ENCODE peak calls at places on chromosomes 11 and 22, in nine cellular contexts. One of them, this sample, is unnamed.

GRCh38 chr22:44119669-44120313 is 60.9 kb upstream of the PARVG start:
- DNase-seq in ovary: peak; percentile 17
- DNase-seq in mammary epithelial cell: no peak
- DNase-seq in cardiac muscle cell: no peak
- DNase-seq in osteoblast: no peak
- DNase-seq in AG04450: no peak
- DNase-seq in heart right ventricle: no peak
- DNase-seq in foreskin keratinocyte: no peak
- DNase-seq in thoracic aorta: no peak
- DNase-seq in this sample: no peak

GRCh38 chr11:369336-370018 is at the start of gene B4GALNT4:
- DNase-seq in ovary: peak; percentile 74
- DNase-seq in mammary epithelial cell: no peak
- DNase-seq in cardiac muscle cell: peak; percentile 80
- DNase-seq in osteoblast: peak; percentile 96
- DNase-seq in AG04450: no peak
- DNase-seq in heart right ventricle: no peak
- DNase-seq in foreskin keratinocyte: no peak
- DNase-seq in thoracic aorta: no peak
- DNase-seq in this sample: no peak

GRCh38 chr22:50610041-50610451 is 9.5 kb downstream of the MAPK8IP2 start:
- DNase-seq in ovary: no peak
- DNase-seq in mammary epithelial cell: no peak
- DNase-seq in cardiac muscle cell: no peak
- DNase-seq in osteoblast: peak; percentile 65
- DNase-seq in AG04450: no peak
- DNase-seq in heart right ventricle: no peak
- DNase-seq in foreskin keratinocyte: no peak
- DNase-seq in thoracic aorta: no peak
- DNase-seq in this sample: no peak

GRCh38 chr11:120432056-120433018 is 79.2 kb upstream of the GRIK4 start:
- DNase-seq in ovary: no peak
- DNase-seq in mammary epithelial cell: peak; percentile 97
- DNase-seq in cardiac muscle cell: no peak
- DNase-seq in osteoblast: peak; percentile 39
- DNase-seq in AG04450: peak; percentile 95
- DNase-seq in heart right ventricle: peak; percentile 64
- DNase-seq in foreskin keratinocyte: peak; percentile 97
- DNase-seq in thoracic aorta: peak; percentile 51
- DNase-seq in this sample: peak; percentile 98

GRCh38 chr11:86444981-86445380 is 70.3 kb downstream of the CCDC81 start:
- DNase-seq in ovary: no peak
- DNase-seq in mammary epithelial cell: no peak
- DNase-seq in cardiac muscle cell: no peak
- DNase-seq in osteoblast: no peak
- DNase-seq in AG04450: no peak
- DNase-seq in heart right ventricle: no peak
- DNase-seq in foreskin keratinocyte: no peak
- DNase-seq in thoracic aorta: no peak
- DNase-seq in this sample: no peak

GRCh38 chr22:32478994-32479393 is 4.4 kb downstream of the FBXO7 start:
- DNase-seq in ovary: no peak
- DNase-seq in mammary epithelial cell: no peak
- DNase-seq in cardiac muscle cell: no peak
- DNase-seq in osteoblast: peak; percentile 62
- DNase-seq in AG04450: no peak
- DNase-seq in heart right ventricle: no peak
- DNase-seq in foreskin keratinocyte: peak; percentile 22
- DNase-seq in thoracic aorta: no peak
- DNase-seq in this sample: no peak

GRCh38 chr11:78000193-78000592 is 5.7 kb upstream of the INTS4 start:
- DNase-seq in ovary: no peak
- DNase-seq in mammary epithelial cell: peak; percentile 48
- DNase-seq in cardiac muscle cell: peak; percentile 85
- DNase-seq in osteoblast: peak; percentile 54
- DNase-seq in AG04450: peak; percentile 53
- DNase-seq in heart right ventricle: peak; percentile 25
- DNase-seq in foreskin keratinocyte: peak; percentile 51
- DNase-seq in thoracic aorta: no peak
- DNase-seq in this sample: peak; percentile 28

GRCh38 chr22:50529416-50530279 is at the start of gene TYMP:
- DNase-seq in ovary: no peak
- DNase-seq in mammary epithelial cell: no peak
- DNase-seq in cardiac muscle cell: no peak
- DNase-seq in osteoblast: peak; percentile 97
- DNase-seq in AG04450: no peak
- DNase-seq in heart right ventricle: peak; percentile 66
- DNase-seq in foreskin keratinocyte: no peak
- DNase-seq in thoracic aorta: no peak
- DNase-seq in this sample: no peak

GRCh38 chr22:19429950-19430889 is 1.3 kb downstream of the HIRA start:
- DNase-seq in ovary: no peak
- DNase-seq in mammary epithelial cell: peak; percentile 46
- DNase-seq in cardiac muscle cell: peak; percentile 29
- DNase-seq in osteoblast: peak; percentile 86
- DNase-seq in AG04450: no peak
- DNase-seq in heart right ventricle: peak; percentile 28
- DNase-seq in foreskin keratinocyte: no peak
- DNase-seq in thoracic aorta: no peak
- DNase-seq in this sample: no peak

GRCh38 chr22:20995329-20996030 is 6.4 kb downstream of the THAP7 start:
- DNase-seq in ovary: no peak
- DNase-seq in mammary epithelial cell: no peak
- DNase-seq in cardiac muscle cell: no peak
- DNase-seq in osteoblast: peak; percentile 67
- DNase-seq in AG04450: no peak
- DNase-seq in heart right ventricle: no peak
- DNase-seq in foreskin keratinocyte: no peak
- DNase-seq in thoracic aorta: no peak
- DNase-seq in this sample: no peak

GRCh38 chr22:30969532-30970355 is 679 bp downstream of the TUG1 start:
- DNase-seq in ovary: no peak
- DNase-seq in mammary epithelial cell: peak; percentile 39
- DNase-seq in cardiac muscle cell: no peak
- DNase-seq in osteoblast: peak; percentile 94
- DNase-seq in AG04450: no peak
- DNase-seq in heart right ventricle: peak; percentile 29
- DNase-seq in foreskin keratinocyte: peak; percentile 32
- DNase-seq in thoracic aorta: no peak
- DNase-seq in this sample: no peak

GRCh38 chr11:7376386-7376785 is 108.9 kb upstream of the OLFML1 start:
- DNase-seq in ovary: no peak
- DNase-seq in mammary epithelial cell: no peak
- DNase-seq in cardiac muscle cell: no peak
- DNase-seq in osteoblast: no peak
- DNase-seq in AG04450: no peak
- DNase-seq in heart right ventricle: no peak
- DNase-seq in foreskin keratinocyte: no peak
- DNase-seq in thoracic aorta: no peak
- DNase-seq in this sample: no peak

GRCh38 chr22:16828876-16829275 is 3.7 kb upstream of the XKR3 start:
- DNase-seq in ovary: no peak
- DNase-seq in mammary epithelial cell: no peak
- DNase-seq in cardiac muscle cell: no peak
- DNase-seq in osteoblast: no peak
- DNase-seq in AG04450: no peak
- DNase-seq in heart right ventricle: no peak
- DNase-seq in foreskin keratinocyte: no peak
- DNase-seq in thoracic aorta: no peak
- DNase-seq in this sample: no peak

GRCh38 chr11:85086511-85087284 is 540.4 kb downstream of the DLG2 start:
- DNase-seq in ovary: no peak
- DNase-seq in mammary epithelial cell: peak; percentile 62
- DNase-seq in cardiac muscle cell: no peak
- DNase-seq in osteoblast: peak; percentile 61
- DNase-seq in AG04450: peak; percentile 4
- DNase-seq in heart right ventricle: no peak
- DNase-seq in foreskin keratinocyte: peak; percentile 86
- DNase-seq in thoracic aorta: no peak
- DNase-seq in this sample: no peak

GRCh38 chr11:96864998-96865397 is 475.2 kb downstream of the JRKL start:
- DNase-seq in ovary: no peak
- DNase-seq in mammary epithelial cell: no peak
- DNase-seq in cardiac muscle cell: no peak
- DNase-seq in osteoblast: no peak
- DNase-seq in AG04450: no peak
- DNase-seq in heart right ventricle: no peak
- DNase-seq in foreskin keratinocyte: no peak
- DNase-seq in thoracic aorta: no peak
- DNase-seq in this sample: no peak

GRCh38 chr11:71425851-71426250 is 22.3 kb downstream of the DHCR7 start:
- DNase-seq in ovary: no peak
- DNase-seq in mammary epithelial cell: peak; percentile 85
- DNase-seq in cardiac muscle cell: no peak
- DNase-seq in osteoblast: no peak
- DNase-seq in AG04450: no peak
- DNase-seq in heart right ventricle: no peak
- DNase-seq in foreskin keratinocyte: peak; percentile 88
- DNase-seq in thoracic aorta: no peak
- DNase-seq in this sample: peak; percentile 37

DNA sequence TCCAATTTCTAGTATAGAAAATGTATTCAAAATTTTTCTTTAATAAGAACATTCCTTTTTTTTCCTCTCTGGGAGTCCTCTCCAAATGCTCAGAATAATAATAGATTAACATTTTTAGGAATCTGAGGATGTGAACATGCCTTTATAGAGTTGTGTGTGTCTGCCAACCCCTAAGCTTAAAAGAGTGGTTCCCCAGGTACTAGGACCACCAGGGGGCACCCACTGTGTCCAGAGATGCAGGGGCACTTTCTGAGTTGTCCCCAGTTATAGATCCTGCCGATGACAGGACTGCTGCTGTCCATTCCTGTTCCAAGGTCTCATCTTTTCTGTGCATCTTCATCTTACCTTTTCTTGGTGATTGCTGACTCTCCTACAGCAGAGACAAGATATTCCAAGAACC is 27.0 kb upstream of the MICAL2 start:
- DNase-seq in ovary: no peak
- DNase-seq in mammary epithelial cell: no peak
- DNase-seq in cardiac muscle cell: no peak
- DNase-seq in osteoblast: no peak
- DNase-seq in AG04450: no peak
- DNase-seq in heart right ventricle: no peak
- DNase-seq in foreskin keratinocyte: no peak
- DNase-seq in thoracic aorta: no peak
- DNase-seq in this sample: no peak
- TF ChIP-seq CTCF in ovary: no peak
- TF ChIP-seq CTCF in mammary epithelial cell: no peak
- TF ChIP-seq CTCF in cardiac muscle cell: peak; percentile 4
- TF ChIP-seq CTCF in osteoblast: peak; percentile 20
- TF ChIP-seq CTCF in AG04450: peak; percentile 37
- TF ChIP-seq CTCF in heart right ventricle: no peak
- TF ChIP-seq CTCF in foreskin keratinocyte: peak; percentile 29
- TF ChIP-seq CTCF in thoracic aorta: no peak
- TF ChIP-seq CTCF in this sample: peak; percentile 16

GRCh38 chr11:61675826-61676225 is 4.4 kb upstream of the DAGLA start:
- DNase-seq in ovary: no peak
- DNase-seq in mammary epithelial cell: no peak
- DNase-seq in cardiac muscle cell: no peak
- DNase-seq in osteoblast: no peak
- DNase-seq in AG04450: no peak
- DNase-seq in heart right ventricle: no peak
- DNase-seq in foreskin keratinocyte: no peak
- DNase-seq in thoracic aorta: no peak
- DNase-seq in this sample: no peak
- H3K27me3 ChIP-seq in ovary: no peaks in the 10 kb centered on the region
- H3K27me3 ChIP-seq in mammary epithelial cell: peaks cover 6% of the 10 kb centered on the region
- H3K27me3 ChIP-seq in cardiac muscle cell: peaks cover 2% of the 10 kb centered on the region
- H3K27me3 ChIP-seq in osteoblast: peaks cover 36% of the 10 kb centered on the region
- H3K27me3 ChIP-seq in AG04450: peaks cover 45% of the 10 kb centered on the region
- H3K27me3 ChIP-seq in heart right ventricle: no peaks in the 10 kb centered on the region
- H3K27me3 ChIP-seq in foreskin keratinocyte: peaks cover 73% of the 10 kb centered on the region
- H3K27me3 ChIP-seq in thoracic aorta: no peaks in the 10 kb centered on the region
- H3K27me3 ChIP-seq in this sample: peaks cover 34% of the 10 kb centered on the region

DNA sequence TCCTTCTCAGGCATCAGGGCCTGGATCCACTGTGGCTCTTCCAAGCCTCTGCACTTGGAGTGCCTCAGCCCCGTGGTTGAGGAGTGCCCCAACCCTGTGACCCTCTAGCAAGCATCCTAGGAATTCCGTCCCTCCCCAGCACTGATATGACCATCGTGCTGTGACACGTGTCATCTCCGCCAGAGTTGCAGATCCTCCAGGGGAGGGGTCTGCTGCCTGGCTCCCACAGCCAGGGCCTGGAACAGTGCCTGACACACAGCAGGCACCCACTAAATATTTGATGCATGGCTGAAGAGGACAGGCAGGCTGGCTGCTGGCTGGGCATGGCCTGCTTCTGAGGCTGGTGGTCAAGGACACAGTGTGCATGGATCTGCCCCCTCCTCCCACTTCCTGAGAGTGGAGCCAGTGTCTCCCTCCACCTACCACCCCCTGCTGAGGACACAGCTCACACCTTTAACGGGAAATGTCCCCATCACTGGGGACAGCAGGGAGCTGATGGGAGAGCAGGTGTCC is 1.7 kb upstream of the CD81 start:
- DNase-seq in ovary: no peak
- DNase-seq in mammary epithelial cell: no peak
- DNase-seq in cardiac muscle cell: peak; percentile 72
- DNase-seq in osteoblast: peak; percentile 68
- DNase-seq in AG04450: no peak
- DNase-seq in heart right ventricle: peak; percentile 65
- DNase-seq in foreskin keratinocyte: no peak
- DNase-seq in thoracic aorta: no peak
- DNase-seq in this sample: no peak
- TF ChIP-seq CTCF in ovary: no peak
- TF ChIP-seq CTCF in mammary epithelial cell: no peak
- TF ChIP-seq CTCF in cardiac muscle cell: no peak
- TF ChIP-seq CTCF in osteoblast: no peak
- TF ChIP-seq CTCF in AG04450: no peak
- TF ChIP-seq CTCF in heart right ventricle: no peak
- TF ChIP-seq CTCF in foreskin keratinocyte: no peak
- TF ChIP-seq CTCF in thoracic aorta: no peak
- TF ChIP-seq CTCF in this sample: no peak

GRCh38 chr11:37177721-37178120 is 579.7 kb upstream of the RAG2 start:
- DNase-seq in ovary: no peak
- DNase-seq in mammary epithelial cell: no peak
- DNase-seq in cardiac muscle cell: no peak
- DNase-seq in osteoblast: no peak
- DNase-seq in AG04450: no peak
- DNase-seq in heart right ventricle: no peak
- DNase-seq in foreskin keratinocyte: peak; percentile 3
- DNase-seq in thoracic aorta: no peak
- DNase-seq in this sample: no peak

GRCh38 chr11:37184371-37184770 is 586.3 kb upstream of the RAG2 start:
- DNase-seq in ovary: no peak
- DNase-seq in mammary epithelial cell: no peak
- DNase-seq in cardiac muscle cell: no peak
- DNase-seq in osteoblast: no peak
- DNase-seq in AG04450: no peak
- DNase-seq in heart right ventricle: no peak
- DNase-seq in foreskin keratinocyte: no peak
- DNase-seq in thoracic aorta: no peak
- DNase-seq in this sample: no peak

DNA sequence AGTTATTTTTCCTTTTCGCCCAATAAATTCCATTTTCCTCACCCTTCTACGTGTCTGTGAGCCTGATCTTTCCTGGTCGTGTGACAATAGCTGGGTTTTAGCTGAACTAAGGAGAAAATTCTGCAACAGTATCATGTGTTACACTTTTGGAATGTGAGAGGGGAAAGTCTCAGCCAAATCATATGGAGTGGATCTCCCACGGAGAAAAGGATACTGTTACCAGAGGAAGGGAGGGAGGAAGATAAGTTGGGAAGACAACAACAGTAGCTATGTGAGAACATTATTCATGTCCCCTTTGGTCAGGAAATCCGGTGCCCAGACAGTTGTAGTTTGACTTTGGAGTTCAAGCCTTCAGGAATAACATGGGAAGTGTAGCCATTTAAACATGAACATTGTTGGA is 584.0 kb upstream of the RAG2 start:
- DNase-seq in ovary: no peak
- DNase-seq in mammary epithelial cell: no peak
- DNase-seq in cardiac muscle cell: no peak
- DNase-seq in osteoblast: no peak
- DNase-seq in AG04450: no peak
- DNase-seq in heart right ventricle: no peak
- DNase-seq in foreskin keratinocyte: no peak
- DNase-seq in thoracic aorta: no peak
- DNase-seq in this sample: no peak
- H3K27me3 ChIP-seq in ovary: no peaks in the 10 kb centered on the region
- H3K27me3 ChIP-seq in mammary epithelial cell: peaks cover 2% of the 10 kb centered on the region
- H3K27me3 ChIP-seq in cardiac muscle cell: no peaks in the 10 kb centered on the region
- H3K27me3 ChIP-seq in osteoblast: no peaks in the 10 kb centered on the region
- H3K27me3 ChIP-seq in AG04450: no peaks in the 10 kb centered on the region
- H3K27me3 ChIP-seq in heart right ventricle: no peaks in the 10 kb centered on the region
- H3K27me3 ChIP-seq in foreskin keratinocyte: no peaks in the 10 kb centered on the region
- H3K27me3 ChIP-seq in thoracic aorta: no peaks in the 10 kb centered on the region
- H3K27me3 ChIP-seq in this sample: no peaks in the 10 kb centered on the region

This sample was measured in kidney epithelial cell.